ENCODE peak calls at places on chromosomes 1 and 21, in four cellular contexts. C, P, J and W are unnamed samples.

GRCh38 chr1:119635801-119636390 is 12.2 kb downstream of the ZNF697 start:
- DNase-seq in C (no peak), J (no peak), P (no peak), W (no peak)

GRCh38 chr21:43308511-43309283 is 118.2 kb downstream of the SIK1 start:
- DNase-seq in C (no peak), P (no peak), J (no peak), W (no peak)

GRCh38 chr1:93519196-93519825 is 71.4 kb downstream of the FNBP1L start:
- DNase-seq in P (no peak), C (no peak), J (no peak), W (peak; percentile 12)

GRCh38 chr1:229217716-229218115 is 53.2 kb upstream of the RAB4A start:
- DNase-seq in C (no peak), P (no peak), J (peak; percentile 44), W (peak; percentile 68)

GRCh38 chr1:204513117-204513716 is 3.0 kb upstream of the MDM4 start:
- DNase-seq in C (no peak), J (no peak), P (no peak), W (no peak)

GRCh38 chr1:197743578-197743977 is 31.7 kb downstream of the DENND1B start:
- DNase-seq in J (no peak), P (no peak), C (no peak), W (no peak)

GRCh38 chr21:23811802-23812201 is 1795.5 kb downstream of the MRPL39 start:
- DNase-seq in P (no peak), J (no peak), C (no peak), W (no peak)

GRCh38 chr1:202283379-202283844 is 58.3 kb downstream of the UBE2T start:
- DNase-seq in P (no peak), J (no peak), C (no peak), W (peak; percentile 28)

GRCh38 chr1:193545171-193545570 is 358.8 kb upstream of the B3GALT2 start:
- DNase-seq in C (no peak), P (no peak), J (no peak), W (no peak)

GRCh38 chr1:93196591-93196990 is 16.1 kb downstream of the CCDC18 start:
- DNase-seq in P (no peak), C (no peak), J (no peak), W (no peak)

GRCh38 chr1:160996195-160996594 is 24.8 kb downstream of the F11R start:
- DNase-seq in J (no peak), C (no peak), P (no peak), W (peak; percentile 76)

GRCh38 chr1:38235705-38236104 is 189.1 kb upstream of the POU3F1 start:
- DNase-seq in C (no peak), J (no peak), P (no peak), W (no peak)

GRCh38 chr1:111540928-111541327 is 37.5 kb upstream of the ADORA3 start:
- DNase-seq in P (no peak), C (no peak), J (no peak), W (no peak)

GRCh38 chr1:111538343-111539035 is 35.1 kb upstream of the ADORA3 start:
- DNase-seq in J (peak; percentile 59), P (no peak), C (no peak), W (no peak)

DNA sequence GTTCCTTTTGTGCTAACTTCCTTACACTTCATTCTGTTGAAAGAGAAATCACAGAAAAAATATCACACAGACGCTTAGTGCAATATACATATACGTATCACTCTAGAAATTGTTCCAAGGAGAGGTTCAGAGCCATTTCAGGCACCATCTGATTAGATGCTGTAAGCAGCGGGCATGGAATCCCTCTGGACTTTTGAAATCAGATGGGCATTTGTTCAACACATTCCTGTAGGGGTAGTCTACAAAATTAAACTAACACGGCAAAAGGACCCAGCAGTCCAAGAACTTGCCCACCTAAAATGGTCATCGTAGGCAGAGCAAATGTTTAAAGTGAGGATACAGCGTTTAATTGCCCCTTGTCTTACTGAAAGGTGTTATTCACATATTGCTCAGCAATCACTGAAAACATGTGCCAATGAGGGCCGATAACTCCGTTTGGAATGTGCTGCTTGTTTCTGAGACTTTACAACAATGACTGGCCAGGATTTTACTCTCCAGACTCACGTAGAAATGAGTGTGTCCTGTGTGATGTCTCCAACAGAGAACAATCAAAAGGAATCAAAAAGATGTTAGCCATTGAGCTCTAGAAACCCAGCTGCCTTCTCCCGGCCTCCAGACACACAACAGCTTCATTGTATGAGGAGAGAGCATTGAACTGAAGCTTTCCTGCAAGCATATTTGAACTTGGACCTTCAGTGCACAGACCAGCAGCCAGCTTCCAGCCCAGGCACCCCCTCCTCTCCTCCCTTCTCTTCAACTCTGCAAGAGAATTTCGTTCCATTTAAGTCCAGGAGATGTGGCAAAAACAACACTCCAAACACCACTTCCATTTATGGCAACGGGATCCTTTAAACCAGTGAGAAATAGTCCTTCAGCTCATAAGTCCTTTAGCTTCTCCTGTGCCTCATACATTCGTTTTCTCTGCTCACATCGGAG is 32.1 kb upstream of the ADORA3 start:
- DNase-seq in C (no peak), P (no peak), J (peak; percentile 97), W (no peak)
- TF ChIP-seq PHF8 in C (no peak), P (no peak), J (no peak), W (no peak)

GRCh38 chr1:32335619-32335950 is 448 bp downstream of the MARCKSL1 start:
- DNase-seq in P (no peak), C (peak; percentile 88), J (no peak), W (no peak)

GRCh38 chr1:32337855-32338636 is 2.0 kb upstream of the MARCKSL1 start:
- DNase-seq in J (peak; percentile 76), C (no peak), P (no peak), W (no peak)

GRCh38 chr1:32338637-32339145 is 2.7 kb upstream of the MARCKSL1 start:
- DNase-seq in J (no peak), C (no peak), P (no peak), W (no peak)

GRCh38 chr1:32335951-32336867 is at the start of gene MARCKSL1:
- DNase-seq in P (peak; percentile 94), J (peak; percentile 63), C (peak; percentile 95), W (peak; percentile 43)

DNA sequence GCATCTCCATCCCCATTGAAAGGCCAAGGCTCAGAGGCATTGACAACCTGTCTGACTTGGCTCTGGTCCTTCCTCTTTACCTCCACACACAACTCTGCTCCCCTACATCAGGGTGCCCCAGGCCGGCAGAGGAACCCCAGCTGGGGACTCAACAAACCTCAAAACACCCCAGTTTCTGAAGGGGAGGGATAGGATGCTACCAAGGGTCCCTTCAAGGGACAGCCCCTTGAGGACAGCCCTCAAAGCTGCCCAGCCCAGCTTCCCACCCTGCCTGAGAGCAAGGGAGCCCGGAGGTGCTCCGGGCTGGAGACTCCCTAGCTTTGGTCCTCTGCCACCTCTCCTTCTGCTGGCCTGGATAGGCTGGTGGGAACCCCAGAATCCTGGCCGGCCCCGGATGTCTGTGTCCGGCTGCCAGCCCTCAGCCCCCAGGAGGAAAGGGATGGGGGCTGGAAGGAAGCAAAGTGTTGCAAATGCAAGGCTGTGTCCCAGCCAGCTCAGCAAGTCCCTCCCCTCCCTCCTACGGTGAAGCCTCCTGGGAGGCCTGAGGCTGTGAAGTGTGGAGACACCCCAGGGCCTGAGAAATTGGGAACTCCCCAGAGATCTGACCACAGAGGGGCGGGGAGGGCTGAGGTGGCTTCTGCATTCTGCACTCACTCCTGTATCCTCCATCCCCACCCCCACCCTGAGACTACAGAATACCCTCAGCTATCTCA is 1.1 kb upstream of the MARCKSL1 start:
- DNase-seq in P (no peak), C (peak; percentile 49), J (no peak), W (no peak)
- TF ChIP-seq USF2 in P (no peak), C (no peak), J (no peak), W (no peak)

GRCh38 chr1:183327429-183328290 is 90.5 kb downstream of the NMNAT2 start:
- DNase-seq in C (no peak), J (no peak), P (no peak), W (no peak)

GRCh38 chr1:183328371-183328770 is 89.8 kb downstream of the NMNAT2 start:
- DNase-seq in J (no peak), P (no peak), C (no peak), W (no peak)

GRCh38 chr1:183331095-183331742 is 87.0 kb downstream of the NMNAT2 start:
- DNase-seq in J (peak; percentile 16), P (peak; percentile 66), C (no peak), W (no peak)

DNA sequence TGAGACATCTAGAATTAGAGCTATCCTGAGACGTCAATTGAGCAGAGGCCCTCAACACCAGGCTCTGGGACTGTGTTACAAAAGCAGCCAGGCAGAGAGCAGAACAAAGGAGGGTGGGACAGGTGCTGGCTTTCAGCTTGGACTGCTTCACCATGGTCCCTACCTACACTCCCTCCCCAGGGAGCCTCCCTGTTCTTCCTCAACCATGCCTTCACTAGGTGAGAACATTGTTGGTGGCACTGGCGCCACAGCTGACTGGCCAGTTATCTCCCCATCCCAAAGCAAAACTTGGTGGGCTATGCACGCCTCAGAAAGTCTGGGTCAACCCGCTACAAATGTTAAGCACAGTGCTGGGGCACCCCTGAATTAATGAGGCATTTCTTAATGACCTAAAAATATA is 87.8 kb downstream of the NMNAT2 start:
- DNase-seq in J (no peak), P (no peak), C (no peak), W (no peak)
- TF ChIP-seq PHF8 in J (no peak), P (no peak), C (no peak), W (no peak)

GRCh38 chr1:208141793-208142192 is 102.4 kb downstream of the PLXNA2 start:
- DNase-seq in P (no peak), C (no peak), J (no peak), W (no peak)
- TF ChIP-seq USF2 in P (no peak), C (no peak), J (no peak), W (no peak)

GRCh38 chr1:65177457-65177856 is 29.5 kb downstream of the AK4 start:
- DNase-seq in C (no peak), J (no peak), P (no peak), W (no peak)

GRCh38 chr1:65182658-65183268 is 34.8 kb downstream of the AK4 start:
- DNase-seq in J (no peak), P (no peak), C (no peak), W (no peak)

GRCh38 chr1:65178235-65178634 is 30.2 kb downstream of the AK4 start:
- DNase-seq in C (no peak), J (no peak), P (no peak), W (no peak)

GRCh38 chr1:65179148-65179547 is 31.1 kb downstream of the AK4 start:
- DNase-seq in J (no peak), C (no peak), P (no peak), W (no peak)

DNA sequence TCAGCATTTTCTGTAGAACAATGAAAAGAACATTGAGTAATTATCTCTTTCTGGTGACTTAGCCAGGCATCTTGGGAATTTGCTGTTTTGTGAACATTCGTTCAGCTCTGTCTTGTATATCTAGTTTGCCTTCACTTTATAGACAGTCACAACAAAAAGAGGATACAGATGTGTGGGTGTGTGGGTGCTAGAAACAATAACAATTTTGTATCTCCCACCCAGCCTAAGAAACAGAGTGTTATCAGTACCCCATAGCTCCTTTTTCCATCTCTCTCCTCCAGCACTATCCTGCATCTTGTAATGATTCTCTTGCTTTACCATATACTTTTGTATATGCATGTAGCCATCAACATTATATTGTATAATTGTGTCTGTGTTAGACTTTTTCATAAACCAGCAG is 33.0 kb downstream of the AK4 start:
- DNase-seq in P (no peak), J (no peak), C (peak; percentile 38), W (no peak)
- TF ChIP-seq PHF8 in P (no peak), J (no peak), C (no peak), W (no peak)

GRCh38 chr1:99003911-99004269 is 771 bp downstream of the PLPPR5 start:
- DNase-seq in C (no peak), J (no peak), P (peak; percentile 53), W (no peak)
- TF ChIP-seq USF2 in C (no peak), J (no peak), P (no peak), W (no peak)

DNA sequence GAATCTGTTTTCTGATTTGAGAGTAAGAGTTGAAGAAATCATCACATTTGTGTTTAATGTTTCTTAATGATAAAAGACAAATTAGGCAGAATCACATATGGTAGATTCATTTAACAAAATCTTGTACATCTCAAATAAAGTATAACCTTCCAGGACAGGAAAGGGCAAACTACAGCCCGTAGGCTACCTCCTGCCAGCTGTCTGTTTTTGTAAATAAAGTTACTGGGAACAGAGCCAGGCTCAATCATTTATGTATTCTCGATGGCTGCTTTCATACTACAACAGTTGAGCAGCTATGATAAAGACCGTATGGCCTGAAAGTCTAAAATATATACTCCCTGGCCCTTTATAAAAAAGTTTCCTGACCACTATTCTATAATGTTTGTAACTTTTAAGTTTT is 204.1 kb downstream of the COL24A1 start:
- DNase-seq in P (no peak), C (no peak), J (no peak), W (no peak)
- TF ChIP-seq PHF8 in P (no peak), C (no peak), J (no peak), W (no peak)